ENCODE peak calls at places on chromosomes 4 and X, in eight cellular contexts. One of them, this sample, is unnamed.
A peak's percentile ranks its signal among the peaks of the same experiment; 100 is the strongest.

GRCh38 chr4:8238515-8239053 is 31.0 kb upstream of the HTRA3 start:
- DNase-seq in HepG2: peak; percentile 72
- DNase-seq in GM12878: no peak
- DNase-seq in A549: peak; percentile 17
- DNase-seq in IMR-90: no peak
- DNase-seq in H1: no peak
- DNase-seq in K562: peak; percentile 44
- DNase-seq in HCT116: no peak
- DNase-seq in this sample: no peak

GRCh38 chr4:59120287-59120814 is 2010.2 kb upstream of the IGFBP7 start:
- DNase-seq in H1: no peak
- DNase-seq in HepG2: no peak
- DNase-seq in K562: no peak
- DNase-seq in IMR-90: no peak
- DNase-seq in HCT116: no peak
- DNase-seq in GM12878: no peak
- DNase-seq in A549: no peak
- DNase-seq in this sample: no peak

GRCh38 chrX:109294097-109294815 is 187.6 kb downstream of the GUCY2F start:
- DNase-seq in A549: no peak
- DNase-seq in HCT116: no peak
- DNase-seq in HepG2: no peak
- DNase-seq in K562: no peak
- DNase-seq in H1: no peak
- DNase-seq in GM12878: no peak
- DNase-seq in IMR-90: no peak
- DNase-seq in this sample: no peak

GRCh38 chrX:30533261-30533660 is 44.3 kb downstream of the TASL start:
- DNase-seq in HCT116: no peak
- DNase-seq in GM12878: no peak
- DNase-seq in HepG2: no peak
- DNase-seq in A549: no peak
- DNase-seq in K562: no peak
- DNase-seq in H1: no peak
- DNase-seq in IMR-90: peak; percentile 32
- DNase-seq in this sample: no peak

GRCh38 chrX:125503769-125504168 is 184.1 kb downstream of the TEX13C start:
- DNase-seq in H1: no peak
- DNase-seq in HepG2: no peak
- DNase-seq in HCT116: no peak
- DNase-seq in GM12878: no peak
- DNase-seq in IMR-90: no peak
- DNase-seq in K562: no peak
- DNase-seq in A549: no peak
- DNase-seq in this sample: no peak

GRCh38 chrX:54494970-54495813 is 842 bp downstream of the FGD1 start:
- DNase-seq in K562: no peak
- DNase-seq in A549: peak; percentile 20
- DNase-seq in HepG2: no peak
- DNase-seq in GM12878: no peak
- DNase-seq in HCT116: no peak
- DNase-seq in H1: no peak
- DNase-seq in IMR-90: peak; percentile 18
- DNase-seq in this sample: peak; percentile 28

GRCh38 chrX:46255066-46255465 is 290.2 kb downstream of the ZNF674 start:
- DNase-seq in H1: no peak
- DNase-seq in HCT116: no peak
- DNase-seq in K562: no peak
- DNase-seq in HepG2: no peak
- DNase-seq in IMR-90: no peak
- DNase-seq in GM12878: no peak
- DNase-seq in A549: no peak
- DNase-seq in this sample: no peak

GRCh38 chr4:129231907-129232626 is 136.1 kb downstream of the C4orf33 start:
- DNase-seq in HepG2: no peak
- DNase-seq in HCT116: no peak
- DNase-seq in GM12878: no peak
- DNase-seq in A549: no peak
- DNase-seq in IMR-90: no peak
- DNase-seq in K562: no peak
- DNase-seq in H1: no peak
- DNase-seq in this sample: no peak

GRCh38 chr4:6221296-6221850 is 21.0 kb upstream of the JAKMIP1 start:
- DNase-seq in IMR-90: no peak
- DNase-seq in HCT116: no peak
- DNase-seq in A549: no peak
- DNase-seq in GM12878: no peak
- DNase-seq in K562: no peak
- DNase-seq in H1: no peak
- DNase-seq in HepG2: no peak
- DNase-seq in this sample: no peak

GRCh38 chrX:37380920-37381319 is 31.8 kb downstream of the PRRG1 start:
- DNase-seq in HepG2: peak; percentile 25
- DNase-seq in H1: no peak
- DNase-seq in HCT116: peak; percentile 55
- DNase-seq in GM12878: no peak
- DNase-seq in IMR-90: peak; percentile 82
- DNase-seq in K562: peak; percentile 36
- DNase-seq in A549: peak; percentile 39
- DNase-seq in this sample: peak; percentile 91

GRCh38 chr4:1211951-1212545 is 36.9 kb downstream of the CTBP1 start:
- DNase-seq in GM12878: no peak
- DNase-seq in K562: no peak
- DNase-seq in A549: no peak
- DNase-seq in HCT116: no peak
- DNase-seq in HepG2: no peak
- DNase-seq in IMR-90: no peak
- DNase-seq in H1: no peak
- DNase-seq in this sample: no peak

GRCh38 chrX:96791559-96791958 is 92.1 kb upstream of the RPA4 start:
- DNase-seq in HCT116: no peak
- DNase-seq in A549: no peak
- DNase-seq in HepG2: no peak
- DNase-seq in H1: no peak
- DNase-seq in IMR-90: peak; percentile 16
- DNase-seq in GM12878: no peak
- DNase-seq in K562: no peak
- DNase-seq in this sample: no peak

GRCh38 chr4:78611215-78611558 is 59.6 kb downstream of the ANXA3 start:
- DNase-seq in H1: no peak
- DNase-seq in HepG2: no peak
- DNase-seq in HCT116: no peak
- DNase-seq in K562: no peak
- DNase-seq in GM12878: no peak
- DNase-seq in IMR-90: no peak
- DNase-seq in A549: no peak
- DNase-seq in this sample: no peak
- H3K4me2 ChIP-seq in H1: no peak overlapping the region
- H3K4me2 ChIP-seq in HepG2: no peak overlapping the region
- H3K4me2 ChIP-seq in HCT116: no peak overlapping the region
- H3K4me2 ChIP-seq in K562: peak overlapping the region; percentile 1
- H3K4me2 ChIP-seq in GM12878: no peak overlapping the region
- H3K4me2 ChIP-seq in IMR-90: no peak overlapping the region
- H3K4me2 ChIP-seq in A549: no peak overlapping the region
- H3K4me2 ChIP-seq in this sample: no peak overlapping the region

GRCh38 chrX:151702021-151702714 is 6.9 kb downstream of the PRRG3 start:
- DNase-seq in HCT116: no peak
- DNase-seq in HepG2: no peak
- DNase-seq in GM12878: no peak
- DNase-seq in IMR-90: no peak
- DNase-seq in H1: no peak
- DNase-seq in K562: no peak
- DNase-seq in A549: no peak
- DNase-seq in this sample: no peak
- TF ChIP-seq POLR2A in HCT116: no peak
- TF ChIP-seq POLR2A in HepG2: no peak
- TF ChIP-seq POLR2A in GM12878: no peak
- TF ChIP-seq POLR2A in IMR-90: no peak
- TF ChIP-seq POLR2A in H1: no peak
- TF ChIP-seq POLR2A in K562: no peak
- TF ChIP-seq POLR2A in A549: no peak
- TF ChIP-seq POLR2A in this sample: no peak

DNA sequence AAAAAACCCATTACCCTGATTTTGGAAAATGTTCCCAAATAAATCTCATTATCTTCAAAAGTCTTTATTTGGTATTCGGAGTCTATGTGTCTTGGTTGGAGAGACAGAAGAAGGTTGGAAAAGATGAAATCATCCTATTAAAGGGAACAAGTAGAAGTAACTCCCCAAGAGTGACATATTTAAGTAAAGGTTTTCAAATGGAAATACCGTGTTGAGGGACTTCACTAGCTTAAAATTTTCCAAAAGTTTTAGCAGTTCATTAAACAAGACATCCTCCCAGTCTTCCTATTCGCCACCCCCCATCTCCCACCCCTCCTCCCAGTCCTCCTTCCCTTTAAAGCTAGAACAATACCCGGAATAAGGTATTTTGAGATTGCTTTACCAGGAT is 62.7 kb upstream of the CCDC160 start:
- DNase-seq in HCT116: no peak
- DNase-seq in HepG2: no peak
- DNase-seq in H1: no peak
- DNase-seq in A549: no peak
- DNase-seq in K562: no peak
- DNase-seq in GM12878: no peak
- DNase-seq in IMR-90: no peak
- DNase-seq in this sample: no peak
- H3K4me2 ChIP-seq in HCT116: no peak overlapping the region
- H3K4me2 ChIP-seq in HepG2: no peak overlapping the region
- H3K4me2 ChIP-seq in H1: peak overlapping the region; percentile 40
- H3K4me2 ChIP-seq in A549: no peak overlapping the region
- H3K4me2 ChIP-seq in K562: no peak overlapping the region
- H3K4me2 ChIP-seq in GM12878: no peak overlapping the region
- H3K4me2 ChIP-seq in IMR-90: no peak overlapping the region
- H3K4me2 ChIP-seq in this sample: no peak overlapping the region

DNA sequence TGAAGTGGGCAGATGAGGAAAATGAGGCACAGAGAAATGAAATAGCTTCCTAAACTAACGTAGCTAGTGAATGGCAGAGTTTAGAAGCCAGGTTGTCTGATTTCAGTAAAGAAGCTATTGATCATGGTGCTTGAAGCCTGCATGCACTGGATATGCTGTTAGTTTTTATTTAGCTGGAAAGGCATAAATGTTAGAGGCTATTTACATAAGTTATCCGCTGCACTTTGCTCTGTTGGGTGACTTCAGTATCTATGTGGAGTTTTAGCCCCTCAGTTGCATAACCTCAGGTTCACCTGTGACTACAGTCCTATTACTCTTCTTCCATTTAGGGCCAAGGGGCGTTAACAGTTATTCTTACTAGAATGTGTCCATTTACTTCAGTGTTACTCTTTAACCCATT is 522.4 kb upstream of the RPS6KA3 start:
- DNase-seq in GM12878: no peak
- DNase-seq in K562: no peak
- DNase-seq in A549: no peak
- DNase-seq in HCT116: no peak
- DNase-seq in IMR-90: no peak
- DNase-seq in H1: no peak
- DNase-seq in HepG2: peak; percentile 12
- DNase-seq in this sample: no peak
- TF ChIP-seq POLR2A in GM12878: no peak
- TF ChIP-seq POLR2A in K562: no peak
- TF ChIP-seq POLR2A in A549: no peak
- TF ChIP-seq POLR2A in HCT116: no peak
- TF ChIP-seq POLR2A in IMR-90: no peak
- TF ChIP-seq POLR2A in H1: no peak
- TF ChIP-seq POLR2A in HepG2: no peak
- TF ChIP-seq POLR2A in this sample: no peak

GRCh38 chrX:153728951-153729631 is 4.4 kb downstream of the ABCD1 start:
- DNase-seq in K562: no peak
- DNase-seq in H1: no peak
- DNase-seq in HCT116: no peak
- DNase-seq in HepG2: no peak
- DNase-seq in GM12878: no peak
- DNase-seq in IMR-90: no peak
- DNase-seq in A549: no peak
- DNase-seq in this sample: no peak

GRCh38 chrX:153726286-153727107 is 1.8 kb downstream of the ABCD1 start:
- DNase-seq in HepG2: peak; percentile 75
- DNase-seq in IMR-90: peak; percentile 52
- DNase-seq in A549: no peak
- DNase-seq in K562: peak; percentile 75
- DNase-seq in HCT116: no peak
- DNase-seq in H1: peak; percentile 38
- DNase-seq in GM12878: peak; percentile 48
- DNase-seq in this sample: peak; percentile 56

GRCh38 chrX:153725832-153726285 is 1.2 kb downstream of the ABCD1 start:
- DNase-seq in GM12878: no peak
- DNase-seq in K562: no peak
- DNase-seq in A549: no peak
- DNase-seq in HCT116: no peak
- DNase-seq in HepG2: no peak
- DNase-seq in H1: no peak
- DNase-seq in IMR-90: no peak
- DNase-seq in this sample: no peak

GRCh38 chrX:153727108-153727931 is 2.7 kb downstream of the ABCD1 start:
- DNase-seq in IMR-90: no peak
- DNase-seq in H1: no peak
- DNase-seq in A549: no peak
- DNase-seq in HepG2: peak; percentile 43
- DNase-seq in GM12878: no peak
- DNase-seq in HCT116: no peak
- DNase-seq in K562: no peak
- DNase-seq in this sample: peak; percentile 28

DNA sequence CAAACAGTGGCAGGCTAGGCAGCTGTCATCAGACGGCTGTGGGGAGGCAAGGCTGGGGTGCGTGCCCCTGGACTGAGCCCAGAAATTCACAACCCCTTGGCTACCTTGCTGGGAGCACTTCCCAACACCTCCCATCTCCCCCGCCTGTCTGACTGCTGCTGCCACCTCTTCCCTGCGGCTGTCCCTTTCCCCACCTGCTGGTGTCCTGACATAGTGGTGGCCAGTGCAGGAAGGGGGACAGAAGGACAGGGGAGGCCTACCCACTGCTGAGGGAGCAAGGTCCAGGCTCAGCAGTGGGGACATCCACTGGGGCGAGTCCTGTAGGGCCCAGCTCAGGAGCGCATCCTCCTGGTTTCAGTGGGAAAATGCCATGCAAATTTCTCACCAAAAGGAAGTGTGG is 3.4 kb downstream of the ABCD1 start:
- DNase-seq in GM12878: no peak
- DNase-seq in A549: no peak
- DNase-seq in K562: no peak
- DNase-seq in HepG2: peak; percentile 37
- DNase-seq in HCT116: no peak
- DNase-seq in H1: no peak
- DNase-seq in IMR-90: no peak
- DNase-seq in this sample: no peak
- H3K4me2 ChIP-seq in GM12878: no peak overlapping the region
- H3K4me2 ChIP-seq in A549: no peak overlapping the region
- H3K4me2 ChIP-seq in K562: no peak overlapping the region
- H3K4me2 ChIP-seq in HepG2: peak overlapping the region; percentile 84
- H3K4me2 ChIP-seq in HCT116: no peak overlapping the region
- H3K4me2 ChIP-seq in H1: no peak overlapping the region
- H3K4me2 ChIP-seq in IMR-90: no peak overlapping the region
- H3K4me2 ChIP-seq in this sample: no peak overlapping the region

This sample was measured in endothelial cell of umbilical vein.